ENCODE peak calls at places on chromosomes 5 and 9, in four cellular contexts. R is K562, U is GM12878, S is endothelial cell of umbilical vein. H is an unnamed sample.

GRCh38 chr9:86200599-86201162 is 58.8 kb downstream of the C9orf153 start:
- DNase-seq in R (no peak), S (no peak), U (peak; percentile 5), H (no peak)

GRCh38 chr5:146560205-146560812 is 44.3 kb upstream of the GPR151 start:
- DNase-seq in R (no peak), S (no peak), U (no peak), H (peak; percentile 5)

GRCh38 chr9:9719373-9720112 is 893.3 kb downstream of the PTPRD start:
- DNase-seq in U (no peak), R (no peak), S (no peak), H (no peak)

GRCh38 chr9:132194508-132194907 is 32.6 kb downstream of the NTNG2 start:
- DNase-seq in U (no peak), S (no peak), R (no peak), H (no peak)

GRCh38 chr5:178460598-178461425 is 129.4 kb downstream of the COL23A1 start:
- DNase-seq in U (no peak), R (peak; percentile 85), S (peak; percentile 43), H (peak; percentile 2)

GRCh38 chr5:159928122-159928960 is 12.1 kb downstream of the ADRA1B start:
- DNase-seq in S (no peak), U (no peak), R (no peak), H (peak; percentile 90)

GRCh38 chr9:124291801-124292396 is 34.1 kb downstream of the NEK6 start:
- DNase-seq in S (no peak), R (no peak), U (peak; percentile 77), H (no peak)

GRCh38 chr5:86756839-86757238 is 139.1 kb downstream of the COX7C start:
- DNase-seq in R (no peak), S (no peak), U (no peak), H (no peak)

GRCh38 chr5:5179597-5179996 is 39.5 kb downstream of the ADAMTS16 start:
- DNase-seq in S (no peak), U (no peak), R (no peak), H (no peak)

GRCh38 chr5:95620870-95621838 is 1.3 kb downstream of the GPR150 start:
- DNase-seq in R (no peak), U (no peak), S (peak; percentile 44), H (no peak)

GRCh38 chr5:179967489-179967888 is 59.8 kb upstream of the TBC1D9B start:
- DNase-seq in U (no peak), S (no peak), R (no peak), H (peak; percentile 20)

GRCh38 chr5:169295241-169295747 is 5.6 kb downstream of the SLIT3 start:
- DNase-seq in S (no peak), U (no peak), R (no peak), H (no peak)

GRCh38 chr9:122228906-122229837 is at the start of gene LHX6:
- DNase-seq in U (no peak), S (peak; percentile 43), R (peak; percentile 74), H (peak; percentile 47)

GRCh38 chr5:109767997-109768396 is 78.3 kb downstream of the MAN2A1 start:
- DNase-seq in S (no peak), R (no peak), U (no peak), H (no peak)

GRCh38 chr5:149860801-149861322 is 83.7 kb downstream of the PDE6A start:
- DNase-seq in S (no peak), U (peak; percentile 33), R (no peak), H (no peak)

GRCh38 chr9:109939698-109940342 is 159.8 kb downstream of the PALM2AKAP2 start:
- DNase-seq in S (no peak), U (no peak), R (no peak), H (no peak)

GRCh38 chr5:151093476-151093889 is 12.6 kb upstream of the TNIP1 start:
- DNase-seq in U (no peak), S (no peak), R (no peak), H (peak; percentile 94)

GRCh38 chr5:178404987-178405386 is 172.4 kb upstream of the PHYKPL start:
- DNase-seq in R (no peak), S (no peak), U (no peak), H (no peak)

GRCh38 chr9:132249123-132249522 is 87.3 kb downstream of the NTNG2 start:
- DNase-seq in S (no peak), R (no peak), U (no peak), H (no peak)

GRCh38 chr9:131276891-131277672 is 772 bp upstream of the FAM78A start:
- DNase-seq in R (peak; percentile 92), U (no peak), S (peak; percentile 29), H (no peak)

GRCh38 chr5:44385236-44385940 is 3.8 kb downstream of the FGF10 start:
- DNase-seq in U (no peak), R (no peak), S (no peak), H (no peak)

GRCh38 chr5:156367602-156368001 is 40.6 kb downstream of the SGCD start:
- DNase-seq in S (no peak), U (no peak), R (no peak), H (peak; percentile 97)

GRCh38 chr5:143594913-143595818 is 191.7 kb upstream of the NR3C1 start:
- DNase-seq in S (no peak), U (no peak), R (no peak), H (peak; percentile 27)

GRCh38 chr5:171310816-171311697 is 2.0 kb downstream of the TLX3 start:
- DNase-seq in U (no peak), R (no peak), S (peak; percentile 17), H (peak; percentile 39)

GRCh38 chr5:5886812-5887486 is 464.5 kb downstream of the ICE1 start:
- DNase-seq in R (peak; percentile 34), U (no peak), S (no peak), H (no peak)

GRCh38 chr9:14366071-14366470 is 52.1 kb upstream of the NFIB start:
- DNase-seq in R (no peak), S (no peak), U (no peak), H (peak; percentile 93)

GRCh38 chr9:5799314-5799713 is 33.6 kb downstream of the ERMP1 start:
- DNase-seq in R (peak; percentile 43), U (no peak), S (peak; percentile 82), H (peak; percentile 59)

GRCh38 chr5:9529041-9529480 is 16.8 kb downstream of the SEMA5A start:
- DNase-seq in R (no peak), S (no peak), U (no peak), H (no peak)

GRCh38 chr9:34611251-34611810 is 566 bp downstream of the RPP25L start:
- DNase-seq in R (peak; percentile 17), S (no peak), U (no peak), H (no peak)

GRCh38 chr9:107768224-107768623 is 278.7 kb upstream of the KLF4 start:
- DNase-seq in U (no peak), R (no peak), S (peak; percentile 59), H (no peak)

GRCh38 chr9:90839183-90839582 is 37.6 kb downstream of the SYK start:
- DNase-seq in S (no peak), R (no peak), U (no peak), H (no peak)
- H2AFZ ChIP-seq in S (no peak overlapping the region), R (no peak overlapping the region), U (no peak overlapping the region), H (no peak overlapping the region)

GRCh38 chr9:127781821-127782220 is 3.4 kb upstream of the SH2D3C start:
- DNase-seq in R (no peak), U (no peak), S (peak; percentile 46), H (no peak)

GRCh38 chr9:127785023-127785932 is 556 bp upstream of the CDK9 start:
- DNase-seq in R (peak; percentile 91), S (peak; percentile 89), U (no peak), H (peak; percentile 64)

GRCh38 chr9:127783644-127784043 is 2.2 kb upstream of the CDK9 start:
- DNase-seq in R (no peak), S (no peak), U (no peak), H (no peak)

GRCh38 chr9:127780126-127780885 is 1.8 kb upstream of the SH2D3C start:
- DNase-seq in R (no peak), U (no peak), S (no peak), H (no peak)

GRCh38 chr9:127783111-127783621 is 2.7 kb upstream of the CDK9 start:
- DNase-seq in S (peak; percentile 48), R (no peak), U (peak; percentile 73), H (no peak)
- TF ChIP-seq FOS in S (peak; percentile 63), R (no peak), U (no peak), H (no peak)

GRCh38 chr9:16640649-16641048 is 229.8 kb downstream of the BNC2 start:
- DNase-seq in R (no peak), S (peak; percentile 16), U (no peak), H (no peak)
- H2AFZ ChIP-seq in R (no peak overlapping the region), S (no peak overlapping the region), U (no peak overlapping the region), H (no peak overlapping the region)

DNA sequence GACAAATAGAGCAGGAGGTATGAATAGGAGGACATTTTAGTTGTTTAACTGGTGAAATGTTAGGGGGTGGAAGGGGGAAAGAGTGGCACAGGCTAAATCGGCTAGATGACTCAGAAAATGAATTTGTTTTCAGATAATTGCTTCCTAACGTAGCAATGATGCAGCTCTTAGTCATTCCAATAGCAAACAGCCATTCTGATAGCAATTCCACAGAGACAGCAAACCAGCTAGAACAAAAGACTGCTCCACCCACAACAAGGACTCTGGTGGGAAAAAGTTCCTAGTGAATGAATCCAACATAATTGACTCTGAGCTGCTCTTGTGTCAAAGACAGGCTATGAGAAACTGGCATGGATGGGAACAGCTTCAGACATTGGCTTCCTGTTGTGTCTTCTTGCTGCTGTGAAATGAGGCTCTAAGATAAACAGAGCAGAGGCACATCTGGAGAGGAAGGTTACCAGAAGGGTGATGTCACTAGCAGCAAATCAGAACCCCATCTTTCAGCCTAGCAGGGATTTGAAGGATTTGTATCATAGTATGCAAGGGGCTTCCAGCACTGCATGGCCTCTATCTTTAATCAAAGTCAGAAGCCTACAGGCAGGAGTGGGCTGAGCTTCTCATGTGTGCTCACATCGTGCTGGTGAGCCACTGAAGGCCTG is 28.1 kb upstream of the F2RL1 start:
- DNase-seq in U (no peak), R (peak; percentile 29), S (peak; percentile 98), H (peak; percentile 100)
- TF ChIP-seq FOS in U (no peak), R (no peak), S (peak; percentile 98), H (peak; percentile 97)

DNA sequence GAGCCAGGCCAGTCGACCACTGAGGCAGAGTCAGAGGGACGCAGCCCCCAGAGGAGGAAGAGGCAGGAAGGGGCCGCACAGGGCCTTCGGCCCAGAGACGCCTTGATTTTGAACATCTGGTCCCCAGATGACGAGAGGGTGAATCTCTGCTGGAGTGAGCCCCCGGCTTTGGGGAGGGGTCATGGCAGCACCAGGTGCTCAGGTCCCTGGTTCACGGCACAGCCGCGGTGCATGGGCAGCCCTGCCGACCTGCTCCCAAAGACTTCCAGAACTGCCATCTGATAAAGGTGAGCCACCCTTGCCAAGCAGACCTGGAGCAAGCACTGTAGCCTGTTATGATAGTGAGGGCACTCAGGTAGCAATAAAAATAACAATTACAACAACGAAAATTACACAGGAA is 29.8 kb downstream of the LPCAT1 start:
- DNase-seq in R (no peak), U (no peak), S (no peak), H (no peak)
- H2AFZ ChIP-seq in R (no peak overlapping the region), U (no peak overlapping the region), S (no peak overlapping the region), H (no peak overlapping the region)

H was measured in IMR-90.